ENCODE peak calls at places on chromosomes 12 and 14, in ten cellular contexts. One of them, this sample, is unnamed.

GRCh38 chr12:10301103-10301502 is 6.6 kb upstream of the KLRD1 start:
- DNase-seq in CD8-positive, alpha-beta T cell: no peak
- DNase-seq in heart left ventricle: no peak
- DNase-seq in fibroblast of lung: no peak
- DNase-seq in HCT116: no peak
- DNase-seq in stomach: no peak
- DNase-seq in astrocyte: peak; percentile 59
- DNase-seq in endothelial cell of umbilical vein: no peak
- DNase-seq in fibroblast of mammary gland: no peak
- DNase-seq in astrocyte of the cerebellum: no peak
- DNase-seq in this sample: no peak

GRCh38 chr14:52014601-52015267 is 25.4 kb downstream of the RTRAF start:
- DNase-seq in CD8-positive, alpha-beta T cell: no peak
- DNase-seq in heart left ventricle: peak; percentile 80
- DNase-seq in fibroblast of lung: no peak
- DNase-seq in HCT116: no peak
- DNase-seq in stomach: no peak
- DNase-seq in astrocyte: no peak
- DNase-seq in endothelial cell of umbilical vein: no peak
- DNase-seq in fibroblast of mammary gland: no peak
- DNase-seq in astrocyte of the cerebellum: no peak
- DNase-seq in this sample: no peak

GRCh38 chr12:2306012-2306411 is 253.2 kb downstream of the CACNA1C start:
- DNase-seq in CD8-positive, alpha-beta T cell: no peak
- DNase-seq in heart left ventricle: no peak
- DNase-seq in fibroblast of lung: no peak
- DNase-seq in HCT116: no peak
- DNase-seq in stomach: no peak
- DNase-seq in astrocyte: peak; percentile 49
- DNase-seq in endothelial cell of umbilical vein: no peak
- DNase-seq in fibroblast of mammary gland: no peak
- DNase-seq in astrocyte of the cerebellum: no peak
- DNase-seq in this sample: no peak

GRCh38 chr12:132143328-132144071 is 619 bp downstream of the DDX51 start:
- DNase-seq in CD8-positive, alpha-beta T cell: peak; percentile 48
- DNase-seq in heart left ventricle: peak; percentile 25
- DNase-seq in fibroblast of lung: no peak
- DNase-seq in HCT116: no peak
- DNase-seq in stomach: no peak
- DNase-seq in astrocyte: no peak
- DNase-seq in endothelial cell of umbilical vein: no peak
- DNase-seq in fibroblast of mammary gland: no peak
- DNase-seq in astrocyte of the cerebellum: no peak
- DNase-seq in this sample: no peak

GRCh38 chr12:103012884-103013283 is 55.4 kb downstream of the ASCL1 start:
- DNase-seq in CD8-positive, alpha-beta T cell: no peak
- DNase-seq in heart left ventricle: no peak
- DNase-seq in fibroblast of lung: no peak
- DNase-seq in HCT116: no peak
- DNase-seq in stomach: no peak
- DNase-seq in astrocyte: no peak
- DNase-seq in endothelial cell of umbilical vein: no peak
- DNase-seq in fibroblast of mammary gland: no peak
- DNase-seq in astrocyte of the cerebellum: no peak
- DNase-seq in this sample: no peak

GRCh38 chr12:71636704-71637115 is 26.9 kb downstream of the ZFC3H1 start:
- DNase-seq in CD8-positive, alpha-beta T cell: no peak
- DNase-seq in heart left ventricle: no peak
- DNase-seq in fibroblast of lung: peak; percentile 81
- DNase-seq in HCT116: peak; percentile 57
- DNase-seq in stomach: no peak
- DNase-seq in astrocyte: peak; percentile 51
- DNase-seq in endothelial cell of umbilical vein: peak; percentile 66
- DNase-seq in fibroblast of mammary gland: peak; percentile 79
- DNase-seq in astrocyte of the cerebellum: peak; percentile 63
- DNase-seq in this sample: peak; percentile 27

GRCh38 chr12:25723286-25723685 is 170.2 kb upstream of the LMNTD1 start:
- DNase-seq in CD8-positive, alpha-beta T cell: no peak
- DNase-seq in heart left ventricle: no peak
- DNase-seq in fibroblast of lung: peak; percentile 19
- DNase-seq in HCT116: no peak
- DNase-seq in stomach: no peak
- DNase-seq in astrocyte: peak; percentile 87
- DNase-seq in endothelial cell of umbilical vein: no peak
- DNase-seq in fibroblast of mammary gland: peak; percentile 75
- DNase-seq in astrocyte of the cerebellum: peak; percentile 29
- DNase-seq in this sample: no peak

GRCh38 chr14:42374332-42374731 is 767.7 kb downstream of the LRFN5 start:
- DNase-seq in CD8-positive, alpha-beta T cell: no peak
- DNase-seq in heart left ventricle: no peak
- DNase-seq in fibroblast of lung: peak; percentile 9
- DNase-seq in HCT116: no peak
- DNase-seq in stomach: no peak
- DNase-seq in astrocyte: no peak
- DNase-seq in endothelial cell of umbilical vein: no peak
- DNase-seq in fibroblast of mammary gland: no peak
- DNase-seq in astrocyte of the cerebellum: no peak
- DNase-seq in this sample: no peak

GRCh38 chr14:23302290-23303225 is at the start of gene PPP1R3E:
- DNase-seq in CD8-positive, alpha-beta T cell: peak; percentile 91
- DNase-seq in heart left ventricle: peak; percentile 67
- DNase-seq in fibroblast of lung: peak; percentile 52
- DNase-seq in HCT116: no peak
- DNase-seq in stomach: peak; percentile 75
- DNase-seq in astrocyte: no peak
- DNase-seq in endothelial cell of umbilical vein: peak; percentile 60
- DNase-seq in fibroblast of mammary gland: peak; percentile 43
- DNase-seq in astrocyte of the cerebellum: no peak
- DNase-seq in this sample: no peak

GRCh38 chr14:72217164-72217563 is 284.9 kb downstream of the RGS6 start:
- DNase-seq in CD8-positive, alpha-beta T cell: no peak
- DNase-seq in heart left ventricle: no peak
- DNase-seq in fibroblast of lung: no peak
- DNase-seq in HCT116: no peak
- DNase-seq in stomach: no peak
- DNase-seq in astrocyte: peak; percentile 2
- DNase-seq in endothelial cell of umbilical vein: no peak
- DNase-seq in fibroblast of mammary gland: no peak
- DNase-seq in astrocyte of the cerebellum: no peak
- DNase-seq in this sample: no peak

GRCh38 chr12:121535150-121536057 is 45.4 kb downstream of the KDM2B start:
- DNase-seq in CD8-positive, alpha-beta T cell: no peak
- DNase-seq in heart left ventricle: no peak
- DNase-seq in fibroblast of lung: no peak
- DNase-seq in HCT116: no peak
- DNase-seq in stomach: no peak
- DNase-seq in astrocyte: no peak
- DNase-seq in endothelial cell of umbilical vein: no peak
- DNase-seq in fibroblast of mammary gland: no peak
- DNase-seq in astrocyte of the cerebellum: no peak
- DNase-seq in this sample: no peak

GRCh38 chr14:83913466-83913865 is 1616.5 kb upstream of the FLRT2 start:
- DNase-seq in CD8-positive, alpha-beta T cell: no peak
- DNase-seq in heart left ventricle: no peak
- DNase-seq in fibroblast of lung: peak; percentile 5
- DNase-seq in HCT116: no peak
- DNase-seq in stomach: no peak
- DNase-seq in astrocyte: no peak
- DNase-seq in endothelial cell of umbilical vein: no peak
- DNase-seq in fibroblast of mammary gland: no peak
- DNase-seq in astrocyte of the cerebellum: no peak
- DNase-seq in this sample: no peak

GRCh38 chr14:35821546-35822411 is 4.4 kb upstream of the BRMS1L start:
- DNase-seq in CD8-positive, alpha-beta T cell: no peak
- DNase-seq in heart left ventricle: no peak
- DNase-seq in fibroblast of lung: peak; percentile 49
- DNase-seq in HCT116: peak; percentile 53
- DNase-seq in stomach: no peak
- DNase-seq in astrocyte: peak; percentile 6
- DNase-seq in endothelial cell of umbilical vein: peak; percentile 40
- DNase-seq in fibroblast of mammary gland: peak; percentile 55
- DNase-seq in astrocyte of the cerebellum: no peak
- DNase-seq in this sample: no peak

GRCh38 chr12:69457433-69457832 is 12.8 kb upstream of the FRS2 start:
- DNase-seq in CD8-positive, alpha-beta T cell: no peak
- DNase-seq in heart left ventricle: no peak
- DNase-seq in fibroblast of lung: no peak
- DNase-seq in HCT116: no peak
- DNase-seq in stomach: no peak
- DNase-seq in astrocyte: no peak
- DNase-seq in endothelial cell of umbilical vein: no peak
- DNase-seq in fibroblast of mammary gland: no peak
- DNase-seq in astrocyte of the cerebellum: no peak
- DNase-seq in this sample: no peak

GRCh38 chr14:90969493-90970166 is 90.8 kb downstream of the RPS6KA5 start:
- DNase-seq in CD8-positive, alpha-beta T cell: no peak
- DNase-seq in heart left ventricle: no peak
- DNase-seq in fibroblast of lung: peak; percentile 57
- DNase-seq in HCT116: peak; percentile 21
- DNase-seq in stomach: no peak
- DNase-seq in astrocyte: peak; percentile 8
- DNase-seq in endothelial cell of umbilical vein: peak; percentile 6
- DNase-seq in fibroblast of mammary gland: peak; percentile 5
- DNase-seq in astrocyte of the cerebellum: no peak
- DNase-seq in this sample: no peak

GRCh38 chr14:22555573-22556011 is 33.4 kb downstream of the DAD1 start:
- DNase-seq in CD8-positive, alpha-beta T cell: peak; percentile 70
- DNase-seq in heart left ventricle: no peak
- DNase-seq in fibroblast of lung: no peak
- DNase-seq in HCT116: no peak
- DNase-seq in stomach: no peak
- DNase-seq in astrocyte: peak; percentile 64
- DNase-seq in endothelial cell of umbilical vein: no peak
- DNase-seq in fibroblast of mammary gland: peak; percentile 29
- DNase-seq in astrocyte of the cerebellum: no peak
- DNase-seq in this sample: no peak

GRCh38 chr12:110002691-110003515 is 3.7 kb downstream of the ANKRD13A start:
- DNase-seq in CD8-positive, alpha-beta T cell: no peak
- DNase-seq in heart left ventricle: no peak
- DNase-seq in fibroblast of lung: peak; percentile 43
- DNase-seq in HCT116: no peak
- DNase-seq in stomach: no peak
- DNase-seq in astrocyte: peak; percentile 40
- DNase-seq in endothelial cell of umbilical vein: no peak
- DNase-seq in fibroblast of mammary gland: peak; percentile 49
- DNase-seq in astrocyte of the cerebellum: no peak
- DNase-seq in this sample: no peak

GRCh38 chr12:64608901-64609542 is 1.3 kb upstream of the RASSF3 start:
- DNase-seq in CD8-positive, alpha-beta T cell: peak; percentile 47
- DNase-seq in heart left ventricle: no peak
- DNase-seq in fibroblast of lung: peak; percentile 58
- DNase-seq in HCT116: peak; percentile 81
- DNase-seq in stomach: no peak
- DNase-seq in astrocyte: peak; percentile 52
- DNase-seq in endothelial cell of umbilical vein: peak; percentile 80
- DNase-seq in fibroblast of mammary gland: peak; percentile 67
- DNase-seq in astrocyte of the cerebellum: no peak
- DNase-seq in this sample: no peak

GRCh38 chr12:32877670-32878459 is 18.7 kb downstream of the PKP2 start:
- DNase-seq in CD8-positive, alpha-beta T cell: no peak
- DNase-seq in heart left ventricle: peak; percentile 85
- DNase-seq in fibroblast of lung: no peak
- DNase-seq in HCT116: no peak
- DNase-seq in stomach: peak; percentile 34
- DNase-seq in astrocyte: no peak
- DNase-seq in endothelial cell of umbilical vein: no peak
- DNase-seq in fibroblast of mammary gland: peak; percentile 44
- DNase-seq in astrocyte of the cerebellum: no peak
- DNase-seq in this sample: no peak
- H3K4me3 ChIP-seq in CD8-positive, alpha-beta T cell: no peak overlapping the region
- H3K4me3 ChIP-seq in heart left ventricle: peak overlapping the region; percentile 16
- H3K4me3 ChIP-seq in fibroblast of lung: no peak overlapping the region
- H3K4me3 ChIP-seq in HCT116: no peak overlapping the region
- H3K4me3 ChIP-seq in stomach: no peak overlapping the region
- H3K4me3 ChIP-seq in astrocyte: no peak overlapping the region
- H3K4me3 ChIP-seq in endothelial cell of umbilical vein: no peak overlapping the region
- H3K4me3 ChIP-seq in fibroblast of mammary gland: no peak overlapping the region
- H3K4me3 ChIP-seq in astrocyte of the cerebellum: no peak overlapping the region
- H3K4me3 ChIP-seq in this sample: no peak overlapping the region

GRCh38 chr14:32074887-32075572 is 2.1 kb upstream of the ARHGAP5 start:
- DNase-seq in CD8-positive, alpha-beta T cell: no peak
- DNase-seq in heart left ventricle: no peak
- DNase-seq in fibroblast of lung: no peak
- DNase-seq in HCT116: no peak
- DNase-seq in stomach: no peak
- DNase-seq in astrocyte: peak; percentile 30
- DNase-seq in endothelial cell of umbilical vein: no peak
- DNase-seq in fibroblast of mammary gland: no peak
- DNase-seq in astrocyte of the cerebellum: no peak
- DNase-seq in this sample: no peak
- H3K4me3 ChIP-seq in CD8-positive, alpha-beta T cell: no peak overlapping the region
- H3K4me3 ChIP-seq in heart left ventricle: peak overlapping the region; percentile 90
- H3K4me3 ChIP-seq in fibroblast of lung: peak overlapping the region; percentile 76
- H3K4me3 ChIP-seq in HCT116: peak overlapping the region; percentile 60
- H3K4me3 ChIP-seq in stomach: peak overlapping the region; percentile 91
- H3K4me3 ChIP-seq in astrocyte: peak overlapping the region; percentile 82
- H3K4me3 ChIP-seq in endothelial cell of umbilical vein: no peak overlapping the region
- H3K4me3 ChIP-seq in fibroblast of mammary gland: peak overlapping the region; percentile 87
- H3K4me3 ChIP-seq in astrocyte of the cerebellum: peak overlapping the region; percentile 89
- H3K4me3 ChIP-seq in this sample: peak overlapping the region; percentile 80

DNA sequence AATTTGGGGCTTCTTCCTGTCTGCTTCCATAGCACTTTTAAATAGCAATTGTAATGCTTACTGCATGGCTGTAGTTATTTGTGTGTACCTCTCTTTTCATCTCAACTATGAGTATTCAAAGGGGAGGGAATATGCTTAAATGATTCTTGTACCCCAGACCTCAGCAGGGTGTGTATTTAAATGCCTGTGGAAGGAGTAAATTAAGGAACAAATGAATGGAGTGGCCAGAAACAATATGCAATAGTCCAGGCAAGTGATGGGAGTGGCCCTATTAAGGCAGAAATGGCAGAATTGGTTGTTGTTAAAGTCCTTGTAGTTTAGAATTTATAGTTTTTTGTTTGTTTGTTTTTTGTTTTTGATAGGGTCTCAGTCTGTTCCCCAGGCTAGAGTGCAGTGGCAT is 1.5 kb downstream of the RAD51B start:
- DNase-seq in CD8-positive, alpha-beta T cell: no peak
- DNase-seq in heart left ventricle: no peak
- DNase-seq in fibroblast of lung: no peak
- DNase-seq in HCT116: no peak
- DNase-seq in stomach: no peak
- DNase-seq in astrocyte: no peak
- DNase-seq in endothelial cell of umbilical vein: no peak
- DNase-seq in fibroblast of mammary gland: no peak
- DNase-seq in astrocyte of the cerebellum: no peak
- DNase-seq in this sample: no peak
- H3K4me3 ChIP-seq in CD8-positive, alpha-beta T cell: no peak overlapping the region
- H3K4me3 ChIP-seq in heart left ventricle: no peak overlapping the region
- H3K4me3 ChIP-seq in fibroblast of lung: no peak overlapping the region
- H3K4me3 ChIP-seq in HCT116: no peak overlapping the region
- H3K4me3 ChIP-seq in stomach: no peak overlapping the region
- H3K4me3 ChIP-seq in astrocyte: no peak overlapping the region
- H3K4me3 ChIP-seq in endothelial cell of umbilical vein: no peak overlapping the region
- H3K4me3 ChIP-seq in fibroblast of mammary gland: no peak overlapping the region
- H3K4me3 ChIP-seq in astrocyte of the cerebellum: no peak overlapping the region
- H3K4me3 ChIP-seq in this sample: no peak overlapping the region

DNA sequence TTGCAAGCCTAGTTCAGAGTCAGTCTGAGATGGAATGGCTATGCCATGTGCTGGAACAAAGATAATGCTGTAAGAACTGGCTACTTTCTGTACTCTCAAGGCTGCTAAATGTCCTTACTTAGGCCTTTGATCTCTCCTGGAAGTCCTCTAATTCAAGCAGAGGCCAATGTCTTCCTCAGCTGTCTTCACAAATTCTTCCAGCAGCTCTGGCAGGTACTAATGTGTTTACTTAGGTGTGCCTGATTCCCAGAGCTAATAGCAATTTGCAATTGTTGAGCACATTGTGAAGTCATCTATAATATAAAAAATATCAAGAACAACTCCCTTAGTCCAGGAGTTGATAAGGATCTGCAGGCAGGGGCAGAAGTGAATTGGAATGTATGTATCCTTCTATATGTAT is 3.8 kb upstream of the MYF5 start:
- DNase-seq in CD8-positive, alpha-beta T cell: no peak
- DNase-seq in heart left ventricle: no peak
- DNase-seq in fibroblast of lung: no peak
- DNase-seq in HCT116: no peak
- DNase-seq in stomach: no peak
- DNase-seq in astrocyte: no peak
- DNase-seq in endothelial cell of umbilical vein: no peak
- DNase-seq in fibroblast of mammary gland: no peak
- DNase-seq in astrocyte of the cerebellum: no peak
- DNase-seq in this sample: no peak
- H3K4me3 ChIP-seq in CD8-positive, alpha-beta T cell: no peak overlapping the region
- H3K4me3 ChIP-seq in heart left ventricle: no peak overlapping the region
- H3K4me3 ChIP-seq in fibroblast of lung: no peak overlapping the region
- H3K4me3 ChIP-seq in HCT116: no peak overlapping the region
- H3K4me3 ChIP-seq in stomach: no peak overlapping the region
- H3K4me3 ChIP-seq in astrocyte: no peak overlapping the region
- H3K4me3 ChIP-seq in endothelial cell of umbilical vein: no peak overlapping the region
- H3K4me3 ChIP-seq in fibroblast of mammary gland: no peak overlapping the region
- H3K4me3 ChIP-seq in astrocyte of the cerebellum: no peak overlapping the region
- H3K4me3 ChIP-seq in this sample: no peak overlapping the region